ENCODE peak calls at places on chromosomes 5 and 9, in four cellular contexts. E is H1, R is PC-3, O is Peyer's patch. V is an unnamed sample. For H3K4me1, the result is how much of the 10 kb centered on the place peaks cover.

GRCh38 chr9:129677456-129677855 is 12.0 kb downstream of the PRRX2 start:
- DNase-seq in E (peak), R (no peak), O (no peak), V (no peak)

GRCh38 chr9:114112778-114113585 is 13.9 kb upstream of the KIF12 start:
- DNase-seq in E (no peak), R (peak), O (peak), V (peak)

GRCh38 chr5:30100148-30100547 is 1093.3 kb upstream of the CDH6 start:
- DNase-seq in E (no peak), R (no peak), O (no peak), V (no peak)

GRCh38 chr5:82272957-82273356 is 5.2 kb downstream of the RPS23 start:
- DNase-seq in E (peak), R (no peak), O (no peak), V (no peak)

GRCh38 chr5:177959315-177959714 is 36.7 kb downstream of the PROP1 start:
- DNase-seq in E (no peak), R (no peak), O (no peak), V (no peak)

GRCh38 chr5:59709833-59710232 is 183.7 kb downstream of the PDE4D start:
- DNase-seq in E (no peak), R (peak), O (no peak), V (no peak)

GRCh38 chr5:111143910-111144309 is 51.8 kb downstream of the WDR36 start:
- DNase-seq in E (no peak), R (peak), O (no peak), V (no peak)

GRCh38 chr5:171579849-171580505 is 160.5 kb downstream of the FGF18 start:
- DNase-seq in E (no peak), R (no peak), O (no peak), V (no peak)

GRCh38 chr9:37540634-37541033 is 35.5 kb downstream of the FBXO10 start:
- DNase-seq in E (no peak), R (peak), O (no peak), V (no peak)

DNA sequence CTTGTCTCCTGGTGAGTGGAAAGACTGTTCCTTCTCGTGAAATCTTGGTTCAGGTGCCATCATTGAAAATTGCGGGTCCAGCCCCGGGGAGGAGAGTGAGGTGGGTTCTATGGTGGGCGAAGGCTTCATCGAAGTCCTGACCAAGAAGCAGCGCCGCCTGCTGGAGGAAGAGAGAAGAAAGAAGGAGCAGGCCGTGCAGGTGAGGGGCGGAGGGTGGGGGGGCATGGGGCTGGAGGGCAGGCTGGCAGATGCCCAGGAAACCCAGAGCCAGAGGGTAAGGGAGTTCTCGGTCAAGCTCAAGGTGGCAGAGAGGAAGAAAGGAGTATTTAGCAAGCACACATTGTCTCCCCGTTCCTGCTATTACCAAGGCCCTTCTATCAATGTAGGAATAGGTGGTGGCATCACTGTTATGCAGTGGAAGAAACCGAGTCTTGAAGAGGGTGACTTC is 24.3 kb upstream of the POMT1 start:
- DNase-seq in E (peak), R (peak), O (peak), V (peak)
- TF ChIP-seq CTCF in E (peak), R (peak), O (peak), V (peak)

GRCh38 chr5:141487131-141487530 is 1.8 kb upstream of the PCDHGC5 start:
- DNase-seq in E (no peak), R (no peak), O (no peak), V (no peak)

GRCh38 chr5:141486091-141486490 is 1.3 kb downstream of the PCDHGC4 start:
- DNase-seq in E (no peak), R (no peak), O (no peak), V (no peak)

GRCh38 chr5:141483842-141484241 is 988 bp upstream of the PCDHGC4 start:
- DNase-seq in E (no peak), R (no peak), O (no peak), V (no peak)

GRCh38 chr5:141485305-141486055 is 650 bp downstream of the PCDHGC4 start:
- DNase-seq in E (no peak), R (no peak), O (no peak), V (no peak)

GRCh38 chr5:141484499-141485304 is at the start of gene PCDHGC4:
- DNase-seq in E (peak), R (no peak), O (no peak), V (no peak)
- H3K4me3 ChIP-seq in E (peak), R (no peak), O (peak), V (peak)

DNA sequence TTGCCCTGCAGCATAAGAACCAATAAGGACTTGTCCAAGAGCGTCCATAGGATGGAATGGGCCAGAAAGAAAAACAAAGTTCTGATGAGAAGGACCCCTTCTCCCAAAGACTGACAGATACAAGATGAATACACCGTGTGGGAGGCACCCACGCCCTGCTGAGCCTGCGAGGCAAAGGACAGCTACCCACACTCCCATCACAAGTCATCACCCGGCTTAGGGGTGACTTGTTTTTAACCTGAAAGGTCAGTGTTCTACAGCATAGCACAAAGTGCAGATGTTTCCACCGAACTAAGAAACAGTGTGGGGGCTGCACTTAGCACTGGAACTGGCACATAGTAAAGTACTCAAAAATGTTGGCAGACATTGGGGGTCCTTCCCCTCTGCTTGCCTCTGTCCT is 13.9 kb downstream of the TNIP1 start:
- DNase-seq in E (no peak), R (no peak), O (no peak), V (no peak)
- H3K4me1 ChIP-seq in E (under half), R (under half), O (under half), V (half or more)

GRCh38 chr5:98734646-98735045 is 38.8 kb upstream of the RGMB start:
- DNase-seq in E (no peak), R (no peak), O (no peak), V (no peak)
- TF ChIP-seq CTCF in E (no peak), R (peak), O (no peak), V (no peak)

GRCh38 chr5:150066436-150066835 is 19.9 kb downstream of the CSF1R start:
- DNase-seq in E (no peak), R (no peak), O (no peak), V (no peak)
- H3K4me3 ChIP-seq in E (no peak), R (no peak), O (no peak), V (no peak)

DNA sequence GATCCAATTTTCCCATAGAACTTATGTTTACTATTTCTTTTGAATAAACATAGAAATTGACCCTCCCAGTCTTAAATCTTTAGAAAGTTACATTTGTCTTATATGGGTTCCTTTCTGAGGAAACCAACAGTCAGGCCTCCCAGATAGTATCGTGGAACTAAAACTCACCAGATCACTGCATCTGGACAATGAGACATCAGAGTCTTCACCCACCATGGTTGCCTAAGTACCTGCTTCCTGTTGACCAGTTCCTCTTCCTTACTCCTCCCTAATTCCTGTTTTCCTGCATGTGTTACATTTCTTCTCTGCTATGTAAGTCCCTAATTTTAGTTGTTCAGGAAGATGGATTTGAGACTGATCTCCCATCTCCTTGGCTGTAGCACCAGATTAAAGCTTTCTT is 462.2 kb downstream of the DIRAS2 start:
- DNase-seq in E (no peak), R (no peak), O (no peak), V (no peak)
- H3K4me1 ChIP-seq in E (under half), R (under half), O (under half), V (under half)

GRCh38 chr9:70340572-70340971 is 73.9 kb downstream of the KLF9 start:
- DNase-seq in E (no peak), R (peak), O (no peak), V (no peak)
- TF ChIP-seq CTCF in E (peak), R (peak), O (peak), V (peak)

GRCh38 chr9:92963831-92964606 is 16.7 kb downstream of the FGD3 start:
- DNase-seq in E (no peak), R (no peak), O (peak), V (peak)

GRCh38 chr9:92964981-92965758 is 17.8 kb downstream of the FGD3 start:
- DNase-seq in E (no peak), R (no peak), O (peak), V (peak)

GRCh38 chr9:92964607-92964975 is 17.3 kb downstream of the FGD3 start:
- DNase-seq in E (no peak), R (no peak), O (no peak), V (no peak)

GRCh38 chr9:92966518-92966800 is 19.1 kb downstream of the FGD3 start:
- DNase-seq in E (no peak), R (no peak), O (peak), V (no peak)

DNA sequence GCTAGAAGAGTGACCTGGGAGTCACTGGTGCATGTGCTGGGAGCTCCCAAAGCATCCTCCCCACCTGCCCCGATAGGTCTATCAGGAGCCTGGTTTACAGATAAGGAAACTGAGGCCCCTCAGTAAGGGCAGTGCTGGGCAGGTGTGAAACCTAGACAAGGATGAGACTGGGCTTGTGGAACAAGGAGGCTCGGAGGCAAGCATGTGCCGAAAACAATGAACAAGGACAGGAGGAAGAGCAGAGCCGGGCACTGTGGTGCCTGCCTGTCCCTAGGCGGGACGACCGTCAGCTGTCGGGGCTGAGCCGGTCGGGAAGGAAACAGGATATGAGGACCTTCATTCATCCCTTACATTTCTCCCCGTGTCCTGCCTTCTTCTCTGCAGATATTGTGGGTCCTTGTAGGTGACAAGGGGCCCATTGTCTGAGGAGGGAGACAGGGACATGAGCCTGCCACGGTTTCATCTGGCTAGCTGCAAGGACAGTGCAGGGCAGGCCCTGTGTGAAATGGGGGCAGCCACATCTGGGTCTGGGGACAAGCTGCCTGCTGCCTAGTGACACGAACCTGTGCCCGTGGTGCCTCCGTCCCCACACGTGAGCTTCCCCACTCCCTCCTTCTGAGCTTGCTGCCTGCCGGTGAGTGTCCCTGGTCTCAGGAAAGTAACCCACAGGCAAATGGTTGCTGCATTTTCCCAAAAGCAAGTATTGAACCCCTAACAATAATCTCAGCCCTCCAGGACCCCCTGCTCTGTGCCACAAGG is 18.6 kb downstream of the FGD3 start:
- DNase-seq in E (no peak), R (no peak), O (peak), V (no peak)
- H3K4me3 ChIP-seq in E (no peak), R (no peak), O (peak), V (peak)

DNA sequence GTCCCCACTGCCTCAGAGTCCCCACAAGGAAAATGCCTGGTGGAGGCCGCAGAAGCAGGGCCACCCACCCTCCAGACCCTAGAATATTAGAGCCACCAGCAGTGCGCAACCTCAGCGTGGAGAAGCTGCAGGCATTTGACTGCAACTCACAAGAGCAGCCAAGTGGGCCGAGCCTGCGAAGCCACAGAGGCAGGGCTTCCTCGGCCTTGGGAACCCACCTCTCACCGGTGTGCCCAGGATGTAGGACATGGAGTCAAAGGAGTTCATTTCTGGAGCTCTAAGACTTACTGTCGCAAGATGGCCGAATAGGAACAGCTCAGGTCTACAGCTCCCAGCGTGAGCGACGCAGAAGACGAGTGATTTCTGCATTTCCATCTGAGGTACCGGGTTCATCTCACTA is 397.9 kb upstream of the PIK3R1 start:
- DNase-seq in E (no peak), R (no peak), O (no peak), V (no peak)
- H3K4me1 ChIP-seq in E (under half), R (under half), O (under half), V (under half)

V was measured in lower lobe of right lung.